ENCODE peak calls at places on chromosomes 3 and 15, in six cellular contexts. U is stimulated activated CD4-positive, alpha-beta T cell treated with anti-CD3 and anti-CD28 coated beads, Interleukin-1b, Interleukin-23, amount 100 ng/mL, for 24 hours; R is GDM1; X is activated CD4-positive, alpha-beta T cell treated with anti-CD3 and anti-CD28 coated beads, Interleukin-2, amount 10 ng/mL, durations not matched to agents 7 days and 5 days; E is Daoy; I is NCI-H1092. O is an unnamed sample.

GRCh38 chr15:31558840-31559239 is 232.2 kb downstream of the KLF13 start:
- DNase-seq in X (no peak), U (no peak), R (no peak), E (no peak), I (no peak), O (no peak)

GRCh38 chr15:59933607-59934006 is 70.5 kb upstream of the FOXB1 start:
- DNase-seq in R (no peak), I (no peak), U (no peak), X (no peak), E (no peak), O (no peak)

GRCh38 chr15:101258238-101259144 is 6.6 kb upstream of the CHSY1 start:
- DNase-seq in X (peak), E (peak), U (peak), I (no peak), R (peak), O (no peak)

GRCh38 chr3:77815467-77815866 is 775.6 kb downstream of the ROBO2 start:
- DNase-seq in U (no peak), I (peak), R (no peak), E (no peak), X (no peak), O (no peak)

GRCh38 chr3:79564192-79564591 is 203.6 kb downstream of the ROBO1 start:
- DNase-seq in X (no peak), U (no peak), I (no peak), E (no peak), R (no peak), O (no peak)

GRCh38 chr3:189712906-189713483 is 81.8 kb downstream of the TP63 start:
- DNase-seq in X (no peak), E (no peak), R (no peak), I (peak), U (no peak), O (no peak)

GRCh38 chr3:100603449-100603848 is 6.0 kb upstream of the ADGRG7 start:
- DNase-seq in R (peak), E (peak), I (no peak), X (no peak), U (no peak), O (no peak)

GRCh38 chr3:62013931-62014330 is 359.4 kb downstream of the FEZF2 start:
- DNase-seq in U (no peak), X (no peak), I (no peak), E (no peak), R (no peak), O (no peak)

GRCh38 chr3:61442696-61443095 is 118.7 kb upstream of the PTPRG start:
- DNase-seq in I (no peak), U (no peak), E (no peak), R (no peak), X (no peak), O (no peak)

GRCh38 chr3:12253521-12253920 is 35.3 kb upstream of the PPARG start:
- DNase-seq in X (no peak), E (no peak), U (no peak), I (no peak), R (no peak), O (no peak)

GRCh38 chr3:109228391-109229080 is 87.8 kb downstream of the DPPA2 start:
- DNase-seq in U (no peak), X (no peak), I (no peak), E (no peak), R (no peak), O (no peak)

GRCh38 chr3:13655074-13655913 is 106.4 kb downstream of the FBLN2 start:
- DNase-seq in E (peak), R (no peak), I (peak), X (no peak), U (no peak), O (no peak)

GRCh38 chr3:175002732-175003143 is 143.6 kb downstream of the NAALADL2 start:
- DNase-seq in I (no peak), R (no peak), E (peak), U (no peak), X (no peak), O (no peak)

O was measured in GM06990.